ENCODE peak calls at places on chromosomes 2 and 18, in nine cellular contexts. X is PC-9; B is activated CD8-positive, alpha-beta memory T cell treated with anti-CD3 and anti-CD28 coated beads, Interleukin-2, amount 10 ng/mL, durations not matched to agents 7 days and 5 days; E is H9; I is T follicular helper cell; D is mucosa of gallbladder; J is DMS153; V is iris pigment epithelial cell; U is activated naive CD8-positive, alpha-beta T cell treated with anti-CD3 and anti-CD28 coated beads, Interleukin-2, amount 10 ng/mL, durations not matched to agents 7 days and 5 days. F is an unnamed sample.

GRCh38 chr2:162416446-162416845 is 72.5 kb downstream of the GCA start:
- DNase-seq in E (no peak), J (no peak), D (no peak), I (no peak), U (no peak), V (no peak), X (no peak), B (no peak), F (no peak)

GRCh38 chr2:227870710-227871374 is 589 bp upstream of the DAW1 start:
- DNase-seq in D (no peak), B (no peak), I (no peak), J (no peak), U (no peak), X (peak), V (peak), E (no peak), F (no peak)

GRCh38 chr2:74530239-74531161 is 767 bp downstream of the HTRA2 start:
- DNase-seq in I (no peak), J (no peak), E (peak), U (peak), D (no peak), V (peak), X (peak), B (peak), F (no peak)

GRCh38 chr18:48669180-48669675 is 130.4 kb downstream of the CTIF start:
- DNase-seq in I (no peak), D (no peak), B (no peak), J (no peak), U (no peak), X (no peak), V (no peak), E (no peak), F (no peak)

GRCh38 chr18:80108122-80108536 is 933 bp upstream of the ADNP2 start:
- DNase-seq in I (no peak), E (no peak), D (no peak), B (no peak), U (peak), X (no peak), J (no peak), V (no peak), F (no peak)

GRCh38 chr2:38432827-38433606 is 55.9 kb upstream of the ATL2 start:
- DNase-seq in E (no peak), J (no peak), V (peak), U (no peak), X (no peak), I (no peak), B (no peak), D (no peak), F (no peak)

GRCh38 chr2:179393481-179393880 is 128.8 kb upstream of the SESTD1 start:
- DNase-seq in D (no peak), X (no peak), V (peak), E (no peak), I (no peak), B (no peak), U (no peak), J (no peak), F (no peak)

GRCh38 chr18:12408247-12408869 is 629 bp downstream of the PRELID3A start:
- DNase-seq in I (no peak), D (no peak), E (no peak), V (peak), U (no peak), X (no peak), J (no peak), B (no peak), F (no peak)

GRCh38 chr2:85712261-85712660 is 18.1 kb downstream of the GNLY start:
- DNase-seq in I (no peak), U (no peak), J (no peak), V (no peak), X (no peak), B (no peak), E (no peak), D (no peak), F (peak)

GRCh38 chr2:31413876-31414550 is 529 bp downstream of the XDH start:
- DNase-seq in D (no peak), X (no peak), E (no peak), B (no peak), I (no peak), V (no peak), U (no peak), J (peak), F (no peak)

GRCh38 chr2:149972039-149972438 is 384.5 kb upstream of the MMADHC start:
- DNase-seq in X (no peak), B (no peak), I (no peak), E (no peak), D (no peak), U (no peak), J (no peak), V (no peak), F (no peak)

GRCh38 chr2:129877795-129878775 is 101.4 kb upstream of the RAB6C start:
- DNase-seq in J (peak), I (no peak), E (peak), D (no peak), B (no peak), U (no peak), V (peak), X (no peak), F (no peak)

GRCh38 chr2:36352711-36353110 is 2.9 kb upstream of the CRIM1 start:
- DNase-seq in B (no peak), X (no peak), U (no peak), I (no peak), V (peak), E (no peak), D (no peak), J (no peak), F (no peak)

GRCh38 chr2:23434721-23435121 is 49.7 kb downstream of the KLHL29 start:
- DNase-seq in U (no peak), V (peak), E (no peak), J (no peak), B (peak), X (no peak), D (no peak), I (no peak), F (no peak)

GRCh38 chr2:163713534-163714311 is 22.1 kb downstream of the FIGN start:
- DNase-seq in X (no peak), U (no peak), D (no peak), V (no peak), B (no peak), E (no peak), I (no peak), J (no peak), F (no peak)

GRCh38 chr18:36828630-36829361 is at the start of the genes KIAA1328 and TPGS2:
- DNase-seq in I (peak), B (peak), E (peak), U (peak), D (peak), X (peak), V (peak), J (peak), F (peak)

F was measured in CD14-positive monocyte.